ENCODE peak calls at places on chromosomes 16 and 17, in ten cellular contexts. V is thoracic aorta, G is heart right ventricle, E is H9, A is cardiac muscle cell, J is right lobe of liver, Q is prostate gland, P is endodermal cell, D is HCT116, I is PC-3. Z is an unnamed sample.

GRCh38 chr16:83227336-83227735 is 580.4 kb upstream of the HSBP1 start:
- DNase-seq in J (no peak), A (no peak), E (no peak), I (no peak), G (no peak), V (no peak), P (no peak), D (no peak), Q (no peak), Z (no peak)

GRCh38 chr16:19295393-19295792 is 9.9 kb downstream of the CLEC19A start:
- DNase-seq in P (no peak), V (no peak), A (no peak), I (no peak), D (no peak), Q (no peak), G (no peak), J (no peak), E (no peak), Z (no peak)

GRCh38 chr16:78638371-78638770 is 538.9 kb downstream of the WWOX start:
- DNase-seq in E (no peak), V (no peak), I (no peak), P (no peak), D (no peak), J (no peak), G (no peak), A (no peak), Q (no peak), Z (no peak)

GRCh38 chr16:57544129-57544653 is 1.7 kb downstream of the ADGRG5 start:
- DNase-seq in E (peak; percentile 11), P (peak; percentile 31), A (peak; percentile 66), G (no peak), V (no peak), I (no peak), Q (no peak), J (no peak), D (no peak), Z (peak; percentile 52)

GRCh38 chr17:78130439-78131101 is at the start of gene TMC8:
- DNase-seq in Q (no peak), E (peak; percentile 67), D (no peak), P (peak; percentile 83), V (no peak), I (no peak), G (peak; percentile 33), J (peak; percentile 44), A (no peak), Z (peak; percentile 76)

GRCh38 chr17:55735784-55736405 is 13.2 kb upstream of the TMEM100 start:
- DNase-seq in Q (no peak), P (no peak), I (peak; percentile 66), V (no peak), D (peak; percentile 49), J (no peak), E (no peak), G (no peak), A (peak; percentile 75), Z (no peak)

GRCh38 chr17:44749076-44750020 is 9.4 kb upstream of the ADAM11 start:
- DNase-seq in D (no peak), Q (no peak), A (no peak), E (no peak), J (no peak), I (no peak), V (no peak), G (no peak), P (no peak), Z (no peak)

GRCh38 chr17:51733166-51733565 is 425.3 kb downstream of the CA10 start:
- DNase-seq in E (no peak), V (no peak), I (no peak), J (no peak), P (no peak), Q (no peak), A (no peak), D (no peak), G (no peak), Z (no peak)

GRCh38 chr17:76826290-76827138 is 41.7 kb upstream of the MGAT5B start:
- DNase-seq in G (no peak), P (no peak), E (no peak), A (no peak), I (no peak), J (no peak), D (no peak), V (no peak), Q (no peak), Z (no peak)

GRCh38 chr17:199195-199604 is 17.8 kb upstream of the DOC2B start:
- DNase-seq in E (no peak), I (no peak), G (no peak), D (no peak), Q (no peak), A (peak; percentile 31), J (no peak), P (no peak), V (no peak), Z (no peak)

GRCh38 chr17:72719582-72720493 is 372.6 kb downstream of the SLC39A11 start:
- DNase-seq in J (no peak), I (no peak), Q (no peak), A (peak; percentile 72), V (no peak), G (no peak), E (no peak), D (no peak), P (no peak), Z (no peak)

GRCh38 chr16:12095275-12096161 is 119.0 kb downstream of the SNX29 start:
- DNase-seq in A (peak; percentile 73), Q (peak; percentile 62), I (peak; percentile 58), G (peak; percentile 69), E (peak; percentile 56), P (peak; percentile 82), D (peak; percentile 22), J (peak; percentile 66), V (no peak), Z (peak; percentile 82)

GRCh38 chr17:34850023-34850422 is 111.2 kb downstream of the CCT6B start:
- DNase-seq in E (no peak), G (no peak), Q (no peak), J (no peak), P (no peak), A (peak; percentile 15), I (no peak), V (no peak), D (no peak), Z (no peak)

GRCh38 chr16:10931133-10931532 is 11.1 kb downstream of the DEXI start:
- DNase-seq in E (no peak), V (no peak), Q (no peak), D (no peak), A (no peak), P (no peak), G (no peak), I (no peak), J (no peak), Z (peak; percentile 53)

GRCh38 chr17:1908699-1909309 is 79.0 kb downstream of the RPA1 start:
- DNase-seq in E (peak; percentile 78), V (peak; percentile 7), A (peak; percentile 83), J (peak; percentile 32), P (peak; percentile 92), D (peak; percentile 50), G (no peak), Q (peak; percentile 62), I (peak; percentile 78), Z (no peak)

DNA sequence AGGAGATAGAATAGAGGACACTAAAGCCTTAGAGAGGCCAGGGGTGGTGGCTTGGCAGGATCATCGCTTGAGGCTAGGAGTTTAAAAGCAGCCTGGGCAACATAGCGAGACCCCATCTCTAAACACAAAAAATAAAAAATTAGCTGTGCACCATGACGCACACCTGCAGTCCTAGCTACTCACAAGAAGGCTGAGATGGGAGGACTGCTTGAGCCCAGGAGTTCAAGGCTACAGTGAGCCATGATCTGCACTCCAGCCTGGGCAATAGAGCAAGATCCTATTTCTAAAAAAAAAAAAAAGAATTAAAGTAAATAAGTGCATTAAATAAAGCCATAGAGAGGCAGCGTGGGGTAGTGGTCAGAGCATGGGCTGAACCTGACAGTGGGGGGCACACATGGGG is 19.1 kb downstream of the SBK1 start:
- DNase-seq in Q (no peak), P (no peak), V (no peak), G (no peak), D (no peak), J (no peak), A (no peak), E (no peak), I (no peak), Z (no peak)
- H3K27ac ChIP-seq in Q (no peak overlapping the region), P (no peak overlapping the region), V (no peak overlapping the region), G (no peak overlapping the region), D (no peak overlapping the region), J (no peak overlapping the region), A (no peak overlapping the region), E (no peak overlapping the region), I (no peak overlapping the region), Z (no peak overlapping the region)

GRCh38 chr16:3223913-3224515 is 10.9 kb downstream of the ZNF200 start:
- DNase-seq in J (no peak), D (no peak), V (no peak), P (no peak), G (no peak), A (no peak), Q (no peak), I (no peak), E (no peak), Z (no peak)
- H3K9me3 ChIP-seq in J (peaks cover 7% of the 10 kb centered on the region), D (peaks cover 23% of the 10 kb centered on the region), V (peaks cover 73% of the 10 kb centered on the region), P (peaks cover 74% of the 10 kb centered on the region), G (peaks cover 27% of the 10 kb centered on the region), A (no peaks in the 10 kb centered on the region), Q (peaks cover 13% of the 10 kb centered on the region), I (peaks cover 22% of the 10 kb centered on the region), E (peaks cover 41% of the 10 kb centered on the region), Z (peaks cover 69% of the 10 kb centered on the region)

GRCh38 chr16:15404792-15405191 is 9.2 kb downstream of the MPV17L start:
- DNase-seq in V (no peak), I (no peak), G (no peak), D (no peak), E (no peak), J (no peak), Q (peak; percentile 16), P (no peak), A (no peak), Z (no peak)

GRCh38 chr16:15398618-15399316 is 3.2 kb downstream of the MPV17L start:
- DNase-seq in V (no peak), P (no peak), J (no peak), G (no peak), E (no peak), Q (no peak), I (no peak), D (no peak), A (no peak), Z (no peak)

GRCh38 chr16:15401972-15402371 is 6.4 kb downstream of the MPV17L start:
- DNase-seq in A (no peak), E (no peak), G (no peak), P (no peak), Q (no peak), D (no peak), I (no peak), J (no peak), V (no peak), Z (no peak)

GRCh38 chr16:15399317-15399716 is 3.8 kb downstream of the MPV17L start:
- DNase-seq in E (no peak), A (no peak), P (no peak), I (no peak), G (no peak), V (no peak), J (no peak), D (no peak), Q (no peak), Z (no peak)

GRCh38 chr16:15403392-15403995 is 7.9 kb downstream of the MPV17L start:
- DNase-seq in J (no peak), Q (no peak), V (no peak), I (peak; percentile 5), D (no peak), P (no peak), E (no peak), G (no peak), A (peak; percentile 18), Z (no peak)
- H3K27ac ChIP-seq in J (no peak overlapping the region), Q (no peak overlapping the region), V (no peak overlapping the region), I (no peak overlapping the region), D (no peak overlapping the region), P (no peak overlapping the region), E (no peak overlapping the region), G (no peak overlapping the region), A (no peak overlapping the region), Z (no peak overlapping the region)

GRCh38 chr16:31754998-31755615 is 118.5 kb upstream of the ZNF267 start:
- DNase-seq in V (no peak), E (no peak), A (no peak), P (no peak), D (no peak), I (no peak), J (no peak), G (no peak), Q (no peak), Z (no peak)
- H3K9me3 ChIP-seq in V (peaks cover 93% of the 10 kb centered on the region), E (peaks cover 67% of the 10 kb centered on the region), A (peaks cover 27% of the 10 kb centered on the region), P (peaks cover 95% of the 10 kb centered on the region), D (peaks cover 52% of the 10 kb centered on the region), I (peaks cover 34% of the 10 kb centered on the region), J (peaks cover 8% of the 10 kb centered on the region), G (peaks cover 25% of the 10 kb centered on the region), Q (peaks cover 4% of the 10 kb centered on the region), Z (peaks cover 93% of the 10 kb centered on the region)

Z was measured in upper lobe of right lung.